ENCODE peak calls at places on chromosome 5, in nine cellular contexts. P, Y, G, L, U, H, X, A and I are unnamed samples.
A peak's percentile ranks its signal among the peaks of the same experiment; 100 is the strongest.

GRCh38 chr5:143968071-143968878 is 156.3 kb downstream of the HMHB1 start:
- DNase-seq in P (peak; percentile 71), Y (peak; percentile 57), G (peak; percentile 34), L (no peak), U (peak; percentile 23), H (peak; percentile 33), X (no peak), A (peak; percentile 78), I (no peak)

GRCh38 chr5:139138790-139139189 is 59.4 kb downstream of the SIL1 start:
- DNase-seq in P (peak; percentile 86), Y (peak; percentile 39), G (peak; percentile 33), L (no peak), U (no peak), H (no peak), X (no peak), A (peak; percentile 35), I (no peak)

GRCh38 chr5:32522429-32523143 is 62.8 kb upstream of the SUB1 start:
- DNase-seq in P (peak; percentile 46), Y (no peak), G (no peak), L (no peak), U (no peak), H (no peak), X (peak; percentile 83), A (peak; percentile 90), I (no peak)

GRCh38 chr5:98004463-98004862 is 769.0 kb upstream of the RGMB start:
- DNase-seq in P (no peak), Y (no peak), G (no peak), L (no peak), U (no peak), H (no peak), X (no peak), A (no peak), I (no peak)

GRCh38 chr5:1521054-1521453 is 2.7 kb downstream of the LPCAT1 start:
- DNase-seq in P (no peak), Y (no peak), G (no peak), L (no peak), U (no peak), H (no peak), X (peak; percentile 64), A (no peak), I (no peak)

GRCh38 chr5:78286288-78286687 is 8.2 kb downstream of the AP3B1 start:
- DNase-seq in P (no peak), Y (no peak), G (no peak), L (no peak), U (no peak), H (no peak), X (no peak), A (peak; percentile 55), I (no peak)

GRCh38 chr5:135204151-135204600 is 170.1 kb upstream of the PITX1 start:
- DNase-seq in P (no peak), Y (peak; percentile 35), G (no peak), L (no peak), U (no peak), H (no peak), X (no peak), A (no peak), I (no peak)

GRCh38 chr5:173902743-173903142 is 14.6 kb downstream of the CPEB4 start:
- DNase-seq in P (peak; percentile 49), Y (no peak), G (no peak), L (no peak), U (no peak), H (no peak), X (no peak), A (no peak), I (no peak)

GRCh38 chr5:106601605-106602004 is 1069.1 kb downstream of the EFNA5 start:
- DNase-seq in P (no peak), Y (no peak), G (no peak), L (no peak), U (no peak), H (no peak), X (no peak), A (peak; percentile 10), I (peak; percentile 33)

GRCh38 chr5:136768457-136768856 is 403.1 kb upstream of the TRPC7 start:
- DNase-seq in P (no peak), Y (no peak), G (no peak), L (no peak), U (no peak), H (no peak), X (no peak), A (no peak), I (no peak)

GRCh38 chr5:138544171-138545134 is 1.4 kb upstream of the ETF1 start:
- DNase-seq in P (peak; percentile 46), Y (peak; percentile 4), G (no peak), L (peak; percentile 74), U (no peak), H (no peak), X (no peak), A (peak; percentile 40), I (no peak)

GRCh38 chr5:145685417-145685816 is 149.7 kb downstream of the PRELID2 start:
- DNase-seq in P (no peak), Y (no peak), G (no peak), L (no peak), U (no peak), H (no peak), X (no peak), A (no peak), I (no peak)

GRCh38 chr5:137938358-137939138 is 49.3 kb downstream of the PKD2L2 start:
- DNase-seq in P (no peak), Y (no peak), G (no peak), L (no peak), U (no peak), H (no peak), X (no peak), A (no peak), I (no peak)

GRCh38 chr5:150235548-150235895 is 45.7 kb downstream of the SLC6A7 start:
- DNase-seq in P (no peak), Y (no peak), G (no peak), L (no peak), U (no peak), H (no peak), X (no peak), A (no peak), I (no peak)

GRCh38 chr5:107248065-107248695 is 422.6 kb downstream of the EFNA5 start:
- DNase-seq in P (peak; percentile 42), Y (peak; percentile 69), G (peak; percentile 87), L (no peak), U (peak; percentile 48), H (no peak), X (peak; percentile 88), A (peak; percentile 78), I (no peak)

GRCh38 chr5:131694926-131695325 is 59.9 kb upstream of the RAPGEF6 start:
- DNase-seq in P (no peak), Y (no peak), G (no peak), L (no peak), U (no peak), H (no peak), X (no peak), A (no peak), I (no peak)

GRCh38 chr5:123209163-123210013 is 120.3 kb downstream of the PRDM6 start:
- DNase-seq in P (peak; percentile 77), Y (no peak), G (peak; percentile 53), L (no peak), U (no peak), H (peak; percentile 22), X (no peak), A (peak; percentile 94), I (no peak)

GRCh38 chr5:106964102-106964501 is 706.6 kb downstream of the EFNA5 start:
- DNase-seq in P (peak; percentile 69), Y (no peak), G (peak; percentile 27), L (no peak), U (no peak), H (no peak), X (no peak), A (peak; percentile 51), I (no peak)

GRCh38 chr5:81893961-81894360 is 77.9 kb upstream of the ATG10 start:
- DNase-seq in P (no peak), Y (no peak), G (no peak), L (no peak), U (no peak), H (no peak), X (no peak), A (no peak), I (no peak)

GRCh38 chr5:38060354-38060753 is 198.0 kb upstream of the EGFLAM start:
- DNase-seq in P (peak; percentile 90), Y (no peak), G (peak; percentile 28), L (no peak), U (no peak), H (no peak), X (no peak), A (peak; percentile 48), I (no peak)

GRCh38 chr5:13664377-13664776 is 280.1 kb downstream of the DNAH5 start:
- DNase-seq in P (peak; percentile 52), Y (no peak), G (no peak), L (no peak), U (no peak), H (no peak), X (no peak), A (peak; percentile 71), I (no peak)

GRCh38 chr5:173318881-173319609 is 9.2 kb downstream of the STC2 start:
- DNase-seq in P (peak; percentile 82), Y (no peak), G (no peak), L (no peak), U (no peak), H (no peak), X (peak; percentile 40), A (peak; percentile 70), I (no peak)

GRCh38 chr5:142783601-142784291 is 13.6 kb downstream of the ARHGAP26 start:
- DNase-seq in P (no peak), Y (peak; percentile 43), G (no peak), L (no peak), U (no peak), H (peak; percentile 23), X (peak; percentile 87), A (peak; percentile 60), I (no peak)

GRCh38 chr5:151740336-151740942 is 18.0 kb downstream of the ATOX1 start:
- DNase-seq in P (peak; percentile 93), Y (peak; percentile 77), G (peak; percentile 74), L (peak; percentile 88), U (peak; percentile 58), H (peak; percentile 58), X (peak; percentile 89), A (peak; percentile 94), I (no peak)

GRCh38 chr5:66615136-66615535 is 18.9 kb downstream of the MAST4 start:
- DNase-seq in P (no peak), Y (no peak), G (no peak), L (no peak), U (no peak), H (no peak), X (no peak), A (no peak), I (no peak)

GRCh38 chr5:53730938-53731337 is 170.5 kb downstream of the NDUFS4 start:
- DNase-seq in P (no peak), Y (no peak), G (no peak), L (no peak), U (no peak), H (no peak), X (no peak), A (no peak), I (no peak)

GRCh38 chr5:150142800-150143724 is 12.6 kb downstream of the PDGFRB start:
- DNase-seq in P (peak; percentile 91), Y (no peak), G (peak; percentile 20), L (peak; percentile 96), U (no peak), H (no peak), X (peak; percentile 96), A (peak; percentile 95), I (no peak)

GRCh38 chr5:66306105-66306843 is 162.2 kb downstream of the SREK1 start:
- DNase-seq in P (peak; percentile 81), Y (peak; percentile 77), G (peak; percentile 55), L (no peak), U (peak; percentile 47), H (peak; percentile 75), X (no peak), A (peak; percentile 85), I (no peak)